ENCODE peak calls at places on chromosome 14, in seven cellular contexts. X, I, L, P, K, E and G are unnamed samples.
A peak's percentile ranks its signal among the peaks of the same experiment; 100 is the strongest.

GRCh38 chr14:55328317-55328716 is 57.1 kb downstream of the FBXO34 start:
- DNase-seq in I (no peak), P (no peak), E (no peak), X (peak; percentile 62), L (no peak), K (no peak), G (no peak)

GRCh38 chr14:100591453-100592371 is 4.5 kb upstream of the BEGAIN start:
- DNase-seq in X (no peak), I (peak; percentile 50), L (no peak), E (peak; percentile 10), P (no peak), K (no peak), G (peak; percentile 17)

GRCh38 chr14:69712637-69713088 is 54.3 kb upstream of the SRSF5 start:
- DNase-seq in P (peak; percentile 65), K (no peak), L (no peak), E (no peak), X (no peak), I (peak; percentile 78), G (no peak)

GRCh38 chr14:91470216-91470615 is 39.9 kb downstream of the PPP4R3A start:
- DNase-seq in E (no peak), X (no peak), K (no peak), I (no peak), L (no peak), P (no peak), G (no peak)

GRCh38 chr14:101630056-101630960 is 69.0 kb downstream of the DIO3 start:
- DNase-seq in P (no peak), K (no peak), E (no peak), L (no peak), X (no peak), I (no peak), G (no peak)

GRCh38 chr14:80522936-80523335 is 311.6 kb upstream of the DIO2 start:
- DNase-seq in L (no peak), P (no peak), K (no peak), I (no peak), E (no peak), X (peak; percentile 33), G (no peak)

GRCh38 chr14:104536942-104537612 is 42.5 kb upstream of the C14orf180 start:
- DNase-seq in I (peak; percentile 46), X (peak; percentile 40), K (no peak), L (no peak), P (no peak), E (no peak), G (no peak)

GRCh38 chr14:76349993-76350392 is 25.9 kb upstream of the ESRRB start:
- DNase-seq in L (no peak), K (no peak), X (no peak), P (no peak), I (no peak), E (no peak), G (no peak)

GRCh38 chr14:91417134-91417982 is at the start of gene CCDC88C:
- DNase-seq in K (no peak), X (no peak), E (peak; percentile 78), L (no peak), I (no peak), P (peak; percentile 67), G (peak; percentile 43)

GRCh38 chr14:100032749-100033148 is 32.5 kb upstream of the EVL start:
- DNase-seq in P (no peak), X (no peak), E (no peak), I (no peak), K (no peak), L (no peak), G (no peak)

GRCh38 chr14:104388631-104389325 is 190.8 kb upstream of the C14orf180 start:
- DNase-seq in P (peak; percentile 4), X (no peak), E (no peak), K (no peak), L (no peak), I (peak; percentile 60), G (no peak)

GRCh38 chr14:85471744-85472143 is 58.2 kb upstream of the FLRT2 start:
- DNase-seq in I (no peak), P (peak; percentile 21), K (no peak), L (no peak), E (no peak), X (peak; percentile 94), G (peak; percentile 28)

GRCh38 chr14:51544426-51544825 is 107.3 kb upstream of the FRMD6 start:
- DNase-seq in X (peak; percentile 34), I (no peak), E (no peak), K (no peak), P (no peak), L (no peak), G (no peak)

GRCh38 chr14:89673499-89674225 is 256.6 kb upstream of the FOXN3 start:
- DNase-seq in P (no peak), E (no peak), I (no peak), K (no peak), X (peak; percentile 66), L (no peak), G (no peak)

GRCh38 chr14:55353686-55354467 is 57.8 kb downstream of the ATG14 start:
- DNase-seq in P (no peak), E (no peak), K (no peak), X (no peak), L (no peak), I (no peak), G (no peak)

GRCh38 chr14:59354666-59355065 is 110.5 kb downstream of the GPR135 start:
- DNase-seq in P (no peak), I (no peak), K (no peak), L (no peak), X (peak; percentile 88), E (no peak), G (no peak)

GRCh38 chr14:31962920-31963319 is 114.2 kb upstream of the ARHGAP5 start:
- DNase-seq in E (no peak), I (no peak), X (no peak), P (no peak), L (no peak), K (no peak), G (no peak)

GRCh38 chr14:23067847-23068791 is 10.8 kb upstream of the CDH24 start:
- DNase-seq in I (no peak), P (no peak), E (no peak), X (no peak), L (no peak), K (no peak), G (peak; percentile 40)

GRCh38 chr14:86321151-86321550 is 791.2 kb downstream of the FLRT2 start:
- DNase-seq in K (no peak), L (no peak), I (no peak), X (peak; percentile 49), E (no peak), P (no peak), G (no peak)

GRCh38 chr14:64303471-64303917 is 9.3 kb upstream of the ESR2 start:
- DNase-seq in I (no peak), P (no peak), L (no peak), K (no peak), E (no peak), X (peak; percentile 68), G (no peak)

GRCh38 chr14:94312481-94313246 is 10.5 kb downstream of the SERPINA6 start:
- DNase-seq in I (no peak), P (no peak), X (no peak), L (no peak), K (no peak), E (no peak), G (no peak)

DNA sequence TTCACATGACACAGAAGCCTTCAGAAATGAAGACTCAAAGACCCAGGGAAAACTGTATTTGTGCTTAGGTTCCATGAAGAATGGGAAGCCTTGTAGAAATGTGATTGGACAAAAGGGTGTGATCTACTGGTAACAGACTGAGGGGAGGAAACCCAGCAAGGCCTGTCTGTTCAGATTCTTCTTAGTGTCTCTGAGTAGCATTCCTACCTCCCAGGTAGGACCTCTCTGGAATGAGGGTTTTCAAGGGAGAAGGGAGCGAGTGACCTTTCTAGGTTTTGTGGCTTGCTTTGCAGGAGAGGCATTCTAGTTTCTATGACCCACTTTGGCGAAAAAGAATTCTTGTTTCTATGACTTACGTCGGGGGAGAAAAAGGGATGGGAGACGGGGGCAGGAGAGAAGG is 401.7 kb downstream of the DPF3 start:
- DNase-seq in P (no peak), I (no peak), E (no peak), L (no peak), X (no peak), K (no peak), G (no peak)
- H3K4me3 ChIP-seq in P (no peak overlapping the region), I (no peak overlapping the region), E (no peak overlapping the region), L (no peak overlapping the region), X (no peak overlapping the region), K (no peak overlapping the region), G (no peak overlapping the region)

GRCh38 chr14:36996857-36997590 is 175.4 kb downstream of the SLC25A21 start:
- DNase-seq in I (no peak), L (no peak), K (no peak), X (no peak), P (no peak), E (no peak), G (no peak)
- TF ChIP-seq POLR2A in I (no peak), L (no peak), K (no peak), X (no peak), P (no peak), E (no peak), G (no peak)

GRCh38 chr14:49868720-49869114 is 16.1 kb upstream of the NEMF start:
- DNase-seq in P (no peak), K (no peak), E (no peak), L (no peak), X (no peak), I (no peak), G (no peak)
- H3K4me3 ChIP-seq in P (peak overlapping the region; percentile 78), K (no peak overlapping the region), E (peak overlapping the region; percentile 23), L (peak overlapping the region; percentile 69), X (peak overlapping the region; percentile 68), I (peak overlapping the region; percentile 57), G (peak overlapping the region; percentile 69)

GRCh38 chr14:95549656-95550585 is 15.1 kb downstream of the GLRX5 start:
- DNase-seq in K (no peak), P (no peak), X (no peak), L (no peak), E (peak; percentile 41), I (no peak), G (no peak)

GRCh38 chr14:95547272-95547625 is 12.4 kb downstream of the GLRX5 start:
- DNase-seq in L (no peak), K (no peak), E (no peak), P (no peak), X (no peak), I (no peak), G (no peak)

GRCh38 chr14:95545769-95546168 is 10.9 kb downstream of the GLRX5 start:
- DNase-seq in E (no peak), L (no peak), X (peak; percentile 97), K (no peak), P (no peak), I (no peak), G (no peak)

GRCh38 chr14:95548328-95548929 is 13.6 kb downstream of the GLRX5 start:
- DNase-seq in L (no peak), E (no peak), K (no peak), I (no peak), P (no peak), X (no peak), G (no peak)

GRCh38 chr14:95547626-95548327 is 12.9 kb downstream of the GLRX5 start:
- DNase-seq in X (peak; percentile 66), K (no peak), L (no peak), I (no peak), E (no peak), P (no peak), G (no peak)
- TF ChIP-seq POLR2A in X (no peak), K (no peak), L (no peak), I (no peak), E (no peak), P (no peak), G (no peak)

GRCh38 chr14:65433157-65433556 is 20.6 kb downstream of the FUT8 start:
- DNase-seq in I (no peak), K (no peak), E (no peak), P (no peak), X (no peak), L (no peak), G (no peak)
- H3K4me3 ChIP-seq in I (no peak overlapping the region), K (no peak overlapping the region), E (no peak overlapping the region), P (no peak overlapping the region), X (no peak overlapping the region), L (no peak overlapping the region), G (no peak overlapping the region)